ENCODE peak calls at places on chromosome 3, in six cellular contexts. U, F, T, S, W and Q are unnamed samples.
A peak's percentile ranks its signal among the peaks of the same experiment; 100 is the strongest.

GRCh38 chr3:29463306-29463705 is 182.4 kb downstream of the RBMS3 start:
- DNase-seq in U (no peak), F (no peak), T (no peak), S (no peak), W (no peak), Q (no peak)

GRCh38 chr3:68060186-68060585 is 405.8 kb upstream of the SUCLG2 start:
- DNase-seq in U (no peak), F (no peak), T (no peak), S (no peak), W (no peak), Q (no peak)

GRCh38 chr3:154247806-154248480 is 76.3 kb downstream of the DHX36 start:
- DNase-seq in U (no peak), F (no peak), T (no peak), S (no peak), W (peak; percentile 10), Q (no peak)

GRCh38 chr3:113275876-113276580 is 64.7 kb downstream of the BOC start:
- DNase-seq in U (peak; percentile 67), F (peak; percentile 82), T (peak; percentile 55), S (peak; percentile 75), W (peak; percentile 19), Q (no peak)

GRCh38 chr3:159280792-159281191 is 478.9 kb downstream of the MFSD1 start:
- DNase-seq in U (no peak), F (no peak), T (no peak), S (no peak), W (no peak), Q (no peak)

GRCh38 chr3:171187706-171188290 is 161.3 kb upstream of the SLC2A2 start:
- DNase-seq in U (no peak), F (no peak), T (no peak), S (peak; percentile 62), W (no peak), Q (no peak)

GRCh38 chr3:176872771-176873209 is 324.5 kb downstream of the TBL1XR1 start:
- DNase-seq in U (no peak), F (peak; percentile 53), T (no peak), S (peak; percentile 87), W (no peak), Q (no peak)

GRCh38 chr3:13657660-13658435 is 108.9 kb downstream of the FBLN2 start:
- DNase-seq in U (peak; percentile 68), F (peak; percentile 86), T (no peak), S (peak; percentile 90), W (peak; percentile 58), Q (no peak)

GRCh38 chr3:150535204-150535603 is 11.1 kb downstream of the SERP1 start:
- DNase-seq in U (no peak), F (no peak), T (no peak), S (no peak), W (no peak), Q (no peak)

GRCh38 chr3:13851997-13852637 is 27.8 kb downstream of the WNT7A start:
- DNase-seq in U (no peak), F (no peak), T (no peak), S (no peak), W (no peak), Q (no peak)

GRCh38 chr3:24682141-24682547 is 187.5 kb upstream of the THRB start:
- DNase-seq in U (no peak), F (no peak), T (no peak), S (no peak), W (no peak), Q (no peak)

GRCh38 chr3:118137783-118138182 is 896.9 kb downstream of the IGSF11 start:
- DNase-seq in U (no peak), F (no peak), T (no peak), S (no peak), W (no peak), Q (no peak)

GRCh38 chr3:52838561-52839267 is 3.9 kb upstream of the MUSTN1 start:
- DNase-seq in U (peak; percentile 18), F (no peak), T (no peak), S (no peak), W (no peak), Q (peak; percentile 36)

GRCh38 chr3:14235003-14235876 is 56.6 kb downstream of the LSM3 start:
- DNase-seq in U (no peak), F (no peak), T (no peak), S (no peak), W (no peak), Q (no peak)

GRCh38 chr3:113261996-113262665 is 50.8 kb downstream of the BOC start:
- DNase-seq in U (no peak), F (no peak), T (no peak), S (no peak), W (no peak), Q (no peak)

GRCh38 chr3:46091971-46092703 is 64.9 kb upstream of the XCR1 start:
- DNase-seq in U (no peak), F (no peak), T (no peak), S (no peak), W (no peak), Q (no peak)

GRCh38 chr3:159796744-159797143 is 191.9 kb upstream of the IL12A start:
- DNase-seq in U (no peak), F (no peak), T (no peak), S (no peak), W (no peak), Q (no peak)

GRCh38 chr3:183253364-183253960 is 409 bp downstream of the B3GNT5 start:
- DNase-seq in U (peak; percentile 90), F (peak; percentile 67), T (peak; percentile 49), S (peak; percentile 78), W (peak; percentile 23), Q (peak; percentile 91)

GRCh38 chr3:15820911-15821310 is 23.1 kb upstream of the ANKRD28 start:
- DNase-seq in U (no peak), F (no peak), T (no peak), S (no peak), W (no peak), Q (no peak)

GRCh38 chr3:119380697-119381096 is 82.7 kb downstream of the TMEM39A start:
- DNase-seq in U (no peak), F (no peak), T (no peak), S (no peak), W (no peak), Q (no peak)

GRCh38 chr3:32835943-32836342 is 18.1 kb downstream of the TRIM71 start:
- DNase-seq in U (no peak), F (no peak), T (no peak), S (peak; percentile 81), W (no peak), Q (no peak)

GRCh38 chr3:124504332-124505059 is 225.8 kb upstream of the UMPS start:
- DNase-seq in U (peak; percentile 56), F (no peak), T (no peak), S (no peak), W (no peak), Q (peak; percentile 82)

GRCh38 chr3:123421353-123422174 is 27.3 kb downstream of the ADCY5 start:
- DNase-seq in U (peak; percentile 72), F (no peak), T (no peak), S (no peak), W (no peak), Q (no peak)

GRCh38 chr3:184786271-184787010 is 25.5 kb upstream of the VPS8 start:
- DNase-seq in U (peak; percentile 77), F (no peak), T (peak; percentile 90), S (no peak), W (peak; percentile 9), Q (peak; percentile 89)

GRCh38 chr3:179603831-179604230 is 607 bp downstream of the MRPL47 start:
- DNase-seq in U (no peak), F (no peak), T (no peak), S (no peak), W (no peak), Q (no peak)

GRCh38 chr3:73143821-73144237 is 82.4 kb downstream of the EBLN2 start:
- DNase-seq in U (peak; percentile 44), F (no peak), T (no peak), S (peak; percentile 38), W (no peak), Q (no peak)

GRCh38 chr3:25433868-25434267 is 5.8 kb downstream of the RARB start:
- DNase-seq in U (no peak), F (no peak), T (peak; percentile 47), S (no peak), W (no peak), Q (no peak)

GRCh38 chr3:139522421-139522820 is 17.1 kb downstream of the RBP1 start:
- DNase-seq in U (no peak), F (no peak), T (peak; percentile 15), S (peak; percentile 63), W (no peak), Q (no peak)

GRCh38 chr3:100403956-100404548 is 2.7 kb downstream of the LNP1 start:
- DNase-seq in U (no peak), F (no peak), T (no peak), S (no peak), W (no peak), Q (no peak)

GRCh38 chr3:138946554-138947302 is at the start of the genes FOXL2 and FOXL2NB:
- DNase-seq in U (no peak), F (peak; percentile 71), T (no peak), S (peak; percentile 90), W (no peak), Q (no peak)

GRCh38 chr3:125186261-125186770 is 26.2 kb downstream of the SLC12A8 start:
- DNase-seq in U (no peak), F (no peak), T (no peak), S (peak; percentile 20), W (no peak), Q (peak; percentile 63)

GRCh38 chr3:124707667-124708066 is 22.6 kb upstream of the UMPS start:
- DNase-seq in U (no peak), F (no peak), T (peak; percentile 47), S (peak; percentile 58), W (no peak), Q (no peak)

GRCh38 chr3:100230715-100231114 is 30.1 kb upstream of the TBC1D23 start:
- DNase-seq in U (no peak), F (no peak), T (no peak), S (no peak), W (no peak), Q (no peak)

GRCh38 chr3:71784914-71785593 is at the start of gene PROK2:
- DNase-seq in U (no peak), F (peak; percentile 72), T (no peak), S (peak; percentile 79), W (no peak), Q (no peak)

GRCh38 chr3:31668258-31668657 is 135.5 kb downstream of the STT3B start:
- DNase-seq in U (no peak), F (no peak), T (no peak), S (no peak), W (no peak), Q (no peak)

GRCh38 chr3:48013288-48013980 is 2.8 kb downstream of the MAP4 start:
- DNase-seq in U (no peak), F (no peak), T (no peak), S (no peak), W (no peak), Q (no peak)

GRCh38 chr3:196179380-196180308 is 31.6 kb downstream of the ZDHHC19 start:
- DNase-seq in U (peak; percentile 43), F (no peak), T (no peak), S (peak; percentile 73), W (peak; percentile 56), Q (no peak)

GRCh38 chr3:180657094-180657493 is 22.2 kb downstream of the CCDC39 start:
- DNase-seq in U (no peak), F (no peak), T (no peak), S (no peak), W (no peak), Q (no peak)